ENCODE peak calls at places on chromosomes 11 and 22, in nine cellular contexts. U, A, B, X, R, F, I, W and G are unnamed samples.

GRCh38 chr11:43135966-43136534 is 175.7 kb upstream of the API5 start:
- DNase-seq in A (no peak), I (no peak), F (no peak), B (no peak), W (no peak), U (no peak), X (peak), R (no peak), G (no peak)

GRCh38 chr22:24871611-24872205 is 65.7 kb downstream of the SGSM1 start:
- DNase-seq in B (no peak), R (no peak), X (no peak), A (no peak), I (no peak), F (no peak), U (no peak), W (peak), G (no peak)

GRCh38 chr11:74729397-74729796 is 1.8 kb downstream of the CHRDL2 start:
- DNase-seq in F (no peak), B (no peak), U (no peak), A (no peak), X (no peak), I (no peak), R (no peak), W (no peak), G (no peak)

GRCh38 chr11:16180868-16181267 is 175.5 kb downstream of the SOX6 start:
- DNase-seq in I (no peak), R (no peak), A (peak), W (no peak), X (no peak), U (no peak), B (no peak), F (no peak), G (no peak)

GRCh38 chr22:39150848-39151215 is 1.6 kb downstream of the CBX7 start:
- DNase-seq in A (no peak), I (peak), B (no peak), U (peak), X (peak), F (no peak), R (no peak), W (no peak), G (no peak)

GRCh38 chr11:65785329-65786007 is 1.4 kb upstream of the OVOL1 start:
- DNase-seq in X (no peak), I (no peak), U (no peak), F (peak), B (no peak), A (no peak), W (no peak), R (no peak), G (no peak)

GRCh38 chr11:32713496-32713895 is 81.0 kb downstream of the CCDC73 start:
- DNase-seq in R (peak), X (peak), B (peak), U (peak), W (no peak), F (no peak), I (peak), A (peak), G (peak)

GRCh38 chr22:47918276-47918928 is 1156.0 kb downstream of the TBC1D22A start:
- DNase-seq in F (no peak), X (no peak), U (no peak), B (no peak), W (peak), R (no peak), A (no peak), I (no peak), G (peak)

GRCh38 chr11:102560555-102561011 is 30.0 kb upstream of the MMP7 start:
- DNase-seq in B (no peak), X (no peak), I (peak), A (no peak), U (peak), W (peak), R (no peak), F (no peak), G (peak)

GRCh38 chr22:50218996-50219727 is 18.4 kb downstream of the SELENOO start:
- DNase-seq in X (peak), B (peak), U (peak), A (peak), R (no peak), W (no peak), F (peak), I (peak), G (no peak)

GRCh38 chr11:74347381-74347780 is 35.9 kb upstream of the P4HA3 start:
- DNase-seq in B (no peak), X (no peak), A (no peak), W (no peak), R (no peak), F (no peak), U (peak), I (no peak), G (no peak)

GRCh38 chr11:28463826-28464225 is 355.6 kb downstream of the METTL15 start:
- DNase-seq in F (no peak), A (no peak), U (no peak), I (no peak), R (no peak), X (no peak), W (no peak), B (no peak), G (no peak)

GRCh38 chr22:17106785-17107546 is 14.2 kb downstream of the TMEM121B start:
- DNase-seq in R (peak), F (no peak), B (no peak), U (no peak), A (no peak), W (no peak), I (no peak), X (no peak), G (no peak)

GRCh38 chr11:95243658-95244057 is 12.7 kb upstream of the SESN3 start:
- DNase-seq in B (no peak), U (no peak), X (no peak), F (no peak), I (no peak), W (no peak), R (no peak), A (no peak), G (no peak)

GRCh38 chr11:64560941-64561340 is 30.1 kb upstream of the SLC22A12 start:
- DNase-seq in I (no peak), W (no peak), F (no peak), R (no peak), A (no peak), U (no peak), B (no peak), X (no peak), G (no peak)

GRCh38 chr11:74325649-74326645 is 14.5 kb upstream of the P4HA3 start:
- DNase-seq in I (no peak), R (no peak), F (no peak), A (no peak), U (peak), X (peak), W (no peak), B (no peak), G (no peak)

GRCh38 chr22:47125603-47126002 is 363.2 kb downstream of the TBC1D22A start:
- DNase-seq in R (no peak), B (peak), X (no peak), I (no peak), A (peak), F (no peak), W (no peak), U (peak), G (peak)

GRCh38 chr11:108853864-108854263 is 189.0 kb downstream of the DDX10 start:
- DNase-seq in I (no peak), B (no peak), X (no peak), U (no peak), A (peak), W (peak), F (no peak), R (peak), G (peak)

GRCh38 chr22:19448076-19448607 is 631 bp upstream of the C22orf39 start:
- DNase-seq in B (no peak), A (peak), I (peak), W (peak), F (peak), X (peak), U (peak), R (peak), G (peak)

GRCh38 chr11:76025068-76025467 is 181.2 kb downstream of the WNT11 start:
- DNase-seq in A (no peak), B (no peak), R (no peak), X (no peak), F (no peak), I (no peak), W (peak), U (peak), G (no peak)

GRCh38 chr11:45593992-45594391 is 71.4 kb downstream of the CHST1 start:
- DNase-seq in A (peak), B (peak), U (no peak), I (peak), F (peak), X (no peak), W (peak), R (no peak), G (peak)

GRCh38 chr11:34192481-34193401 is 87.3 kb downstream of the NAT10 start:
- DNase-seq in W (no peak), I (peak), R (peak), X (peak), F (peak), A (no peak), U (peak), B (peak), G (no peak)

GRCh38 chr11:64043545-64043944 is 7.8 kb downstream of the FLRT1 start:
- DNase-seq in F (no peak), B (no peak), X (no peak), R (no peak), I (no peak), W (no peak), A (no peak), U (no peak), G (no peak)

GRCh38 chr11:126628790-126629621 is 273.5 kb downstream of the ST3GAL4 start:
- DNase-seq in I (no peak), B (no peak), A (no peak), X (no peak), F (no peak), U (peak), R (no peak), W (no peak), G (no peak)

GRCh38 chr22:26479043-26479791 is 4.4 kb downstream of the HPS4 start:
- DNase-seq in U (no peak), W (no peak), A (no peak), B (no peak), X (no peak), R (no peak), I (no peak), F (no peak), G (peak)

GRCh38 chr11:57638005-57638760 is 11.5 kb downstream of the YPEL4 start:
- DNase-seq in B (no peak), U (peak), W (no peak), I (peak), F (peak), X (peak), R (peak), A (peak), G (no peak)

GRCh38 chr11:6898911-6899310 is 6.6 kb upstream of the OR2D2 start:
- DNase-seq in U (no peak), I (no peak), R (no peak), X (no peak), F (no peak), B (no peak), A (no peak), W (no peak), G (no peak)

GRCh38 chr22:50173221-50173982 is 2.9 kb downstream of the PANX2 start:
- DNase-seq in R (no peak), A (no peak), U (no peak), B (no peak), X (no peak), I (no peak), W (no peak), F (no peak), G (peak)

GRCh38 chr11:19674420-19674819 is 38.2 kb upstream of the NAV2 start:
- DNase-seq in U (no peak), B (no peak), R (no peak), A (peak), X (peak), F (no peak), I (no peak), W (no peak), G (no peak)

GRCh38 chr22:35044607-35045390 is 21.2 kb upstream of the ISX start:
- DNase-seq in W (no peak), B (no peak), U (no peak), A (peak), F (no peak), I (peak), R (no peak), X (no peak), G (no peak)
- H3K4me3 ChIP-seq in W (no peak), B (no peak), U (no peak), A (no peak), F (no peak), I (no peak), R (no peak), X (no peak), G (no peak)

GRCh38 chr22:46072030-46072881 is 78.1 kb upstream of the PPARA start:
- DNase-seq in R (peak), X (peak), I (peak), A (peak), W (peak), B (no peak), F (no peak), U (peak), G (peak)
- TF ChIP-seq EZH2phosphoT487 in R (peak), X (no peak), I (no peak), A (no peak), W (no peak), B (no peak), F (no peak), U (no peak), G (peak)

DNA sequence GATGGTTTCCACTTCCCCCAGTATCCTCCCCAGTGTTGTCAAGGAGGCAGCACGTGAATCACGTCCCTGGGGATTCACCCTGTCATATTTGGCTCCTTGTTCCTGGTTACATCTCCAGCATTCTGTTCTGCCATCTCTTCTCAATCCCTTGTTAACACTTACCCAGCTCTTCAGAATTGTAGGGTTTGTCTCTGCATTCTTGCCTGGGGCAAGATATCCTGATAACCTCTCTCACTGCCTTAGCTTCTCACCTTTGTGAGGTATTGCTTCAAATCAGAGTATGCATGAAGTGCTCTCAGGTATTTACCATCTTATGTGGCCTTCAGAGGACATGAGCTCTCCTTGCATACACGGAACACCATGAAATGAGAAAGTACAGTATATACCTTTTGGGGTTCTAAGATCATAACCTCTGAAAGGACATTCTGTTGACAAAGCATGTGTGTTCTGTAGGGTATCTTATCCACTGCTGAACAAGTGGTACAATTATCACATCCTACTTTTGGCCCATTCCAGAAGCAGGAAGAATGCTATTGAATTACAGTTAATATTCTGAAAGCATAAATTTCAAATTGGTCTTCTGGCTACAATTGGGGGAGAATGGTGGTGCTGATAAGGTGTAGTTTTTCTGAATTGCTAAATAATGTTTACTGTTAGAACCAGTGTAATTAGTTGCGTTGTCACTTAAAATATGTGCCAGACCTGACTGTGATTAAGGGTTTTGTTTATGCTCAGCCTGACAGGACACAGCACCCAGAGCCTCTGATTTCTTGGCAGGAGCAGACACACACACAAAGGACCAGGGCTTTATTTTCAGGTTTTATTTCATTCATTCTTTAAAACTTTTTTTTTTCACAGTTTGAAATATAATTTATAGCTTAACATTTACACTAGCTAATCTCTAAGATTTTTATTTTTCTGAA is 32.7 kb downstream of the VSTM5 start:
- DNase-seq in B (no peak), R (no peak), A (no peak), X (no peak), F (no peak), U (peak), I (no peak), W (no peak), G (no peak)
- H3K4me2 ChIP-seq in B (no peak), R (no peak), A (no peak), X (no peak), F (no peak), U (no peak), I (no peak), W (no peak), G (no peak)

DNA sequence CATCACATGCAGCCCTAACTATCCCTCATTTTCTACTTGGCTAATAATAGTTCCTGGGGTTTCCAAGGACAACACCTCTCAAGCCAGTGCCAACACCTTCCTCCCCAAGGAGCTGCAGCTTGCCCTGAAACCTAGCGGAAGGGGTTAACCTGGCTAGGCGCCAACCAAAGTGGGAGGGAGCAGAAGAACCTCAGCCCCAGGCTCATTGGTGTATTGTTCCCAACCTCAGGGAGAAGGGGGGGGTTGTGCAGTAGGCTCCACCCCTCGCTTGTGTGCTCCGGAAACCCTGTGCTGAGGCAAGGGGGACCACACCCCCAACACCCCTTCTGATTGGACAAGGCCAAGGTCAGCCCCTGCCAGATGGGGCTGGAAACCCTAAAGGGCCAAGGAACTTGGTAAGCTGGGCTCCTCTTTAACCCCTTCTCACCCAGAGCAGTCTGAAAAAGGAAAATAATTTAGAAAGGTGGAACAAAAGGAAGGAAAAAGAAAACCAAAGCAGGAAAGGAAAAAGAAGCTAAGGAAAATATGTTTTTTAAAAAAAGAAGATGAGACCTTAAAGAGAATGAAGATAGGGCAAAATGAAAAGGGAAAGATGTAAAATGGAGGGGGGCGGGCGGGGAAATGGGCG is 2.5 kb downstream of the MTA2 start:
- DNase-seq in I (peak), W (peak), X (peak), R (peak), U (peak), F (peak), B (peak), A (peak), G (peak)
- H3K4me3 ChIP-seq in I (peak), W (peak), X (no peak), R (peak), U (peak), F (peak), B (peak), A (peak), G (peak)

DNA sequence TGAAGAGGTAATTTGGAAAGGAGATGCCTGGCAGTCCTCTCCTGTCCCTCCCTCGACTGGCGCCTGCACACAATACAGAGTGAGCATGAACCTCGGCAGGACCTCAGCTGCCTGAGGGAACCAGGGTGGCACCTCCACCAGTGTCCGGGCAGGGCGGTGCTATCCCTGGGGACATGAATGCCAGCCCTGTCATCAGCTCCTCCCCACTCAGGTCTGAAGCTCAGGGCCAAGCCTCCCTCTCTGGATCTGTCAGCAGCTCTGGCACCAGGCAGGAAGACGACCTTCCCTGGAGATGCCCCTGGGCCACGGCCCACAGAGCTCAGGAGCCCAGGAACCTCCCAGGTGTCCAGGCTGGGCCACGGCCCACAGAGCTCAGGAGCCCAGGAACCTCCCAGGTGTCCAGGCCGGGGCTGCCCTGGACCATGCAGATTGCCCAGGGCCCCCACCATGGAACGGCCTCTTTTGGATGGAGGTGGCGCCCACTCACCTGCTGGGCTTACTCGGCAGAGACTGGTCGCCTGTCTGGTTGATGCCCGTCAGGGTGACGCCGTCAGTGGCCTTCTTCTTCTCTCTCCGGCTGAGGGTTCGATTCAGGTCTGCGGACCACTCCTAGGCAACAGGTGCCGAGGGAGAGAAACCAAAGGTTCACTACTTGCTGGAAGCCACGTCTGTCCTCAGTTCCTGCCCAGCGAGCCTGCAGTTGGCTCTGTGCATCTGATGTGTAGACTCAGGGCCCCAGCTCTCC is 21.7 kb upstream of the ARFGAP3 start:
- DNase-seq in W (no peak), A (no peak), U (no peak), R (no peak), B (no peak), X (no peak), F (no peak), I (no peak), G (no peak)
- TF ChIP-seq EZH2phosphoT487 in W (no peak), A (no peak), U (no peak), R (no peak), B (no peak), X (no peak), F (no peak), I (no peak), G (no peak)

GRCh38 chr11:86214710-86215109 is 29.8 kb upstream of the EED start:
- DNase-seq in F (no peak), R (no peak), W (no peak), X (no peak), A (no peak), I (peak), U (peak), B (no peak), G (no peak)
- H3K4me2 ChIP-seq in F (no peak), R (no peak), W (no peak), X (no peak), A (no peak), I (no peak), U (no peak), B (no peak), G (no peak)

GRCh38 chr22:20571531-20572007 is 64.2 kb downstream of the MED15 start:
- DNase-seq in W (peak), F (peak), I (peak), A (peak), B (no peak), R (peak), X (no peak), U (peak), G (peak)
- H3K4me3 ChIP-seq in W (no peak), F (no peak), I (no peak), A (no peak), B (no peak), R (no peak), X (no peak), U (no peak), G (no peak)

GRCh38 chr11:8649361-8649760 is 33.1 kb downstream of the TRIM66 start:
- DNase-seq in X (no peak), F (no peak), A (no peak), B (no peak), U (peak), R (no peak), W (no peak), I (peak), G (no peak)
- TF ChIP-seq EZH2phosphoT487 in X (no peak), F (no peak), A (no peak), B (no peak), U (no peak), R (no peak), W (no peak), I (no peak), G (no peak)